ENCODE peak calls at places on chromosomes 5 and 9, in four cellular contexts. One of them, this sample, is unnamed.

GRCh38 chr5:168425997-168426863 is 60.0 kb upstream of the RARS1 start:
- DNase-seq in fibroblast of villous mesenchyme: no peak
- DNase-seq in left ventricle myocardium inferior: no peak
- DNase-seq in HEK293T: no peak
- DNase-seq in this sample: no peak

GRCh38 chr5:17135050-17135449 is 82.4 kb upstream of the BASP1 start:
- DNase-seq in HEK293T: no peak
- DNase-seq in left ventricle myocardium inferior: no peak
- DNase-seq in fibroblast of villous mesenchyme: no peak
- DNase-seq in this sample: no peak

GRCh38 chr9:90124961-90125360 is 517.7 kb downstream of the DIRAS2 start:
- DNase-seq in HEK293T: no peak
- DNase-seq in fibroblast of villous mesenchyme: peak
- DNase-seq in left ventricle myocardium inferior: no peak
- DNase-seq in this sample: no peak

GRCh38 chr5:21649969-21650368 is 1203.2 kb downstream of the CDH12 start:
- DNase-seq in HEK293T: no peak
- DNase-seq in left ventricle myocardium inferior: no peak
- DNase-seq in fibroblast of villous mesenchyme: no peak
- DNase-seq in this sample: no peak

GRCh38 chr9:69254223-69254622 is 70.8 kb upstream of the ENTREP1 start:
- DNase-seq in fibroblast of villous mesenchyme: no peak
- DNase-seq in HEK293T: no peak
- DNase-seq in left ventricle myocardium inferior: no peak
- DNase-seq in this sample: no peak

GRCh38 chr5:181186902-181187499 is 18.0 kb downstream of the TRIM7 start:
- DNase-seq in HEK293T: no peak
- DNase-seq in left ventricle myocardium inferior: no peak
- DNase-seq in fibroblast of villous mesenchyme: no peak
- DNase-seq in this sample: no peak

GRCh38 chr5:3118321-3118720 is 366.8 kb upstream of the IRX2 start:
- DNase-seq in fibroblast of villous mesenchyme: no peak
- DNase-seq in HEK293T: no peak
- DNase-seq in left ventricle myocardium inferior: no peak
- DNase-seq in this sample: no peak

GRCh38 chr5:1410156-1411014 is 34.9 kb downstream of the SLC6A3 start:
- DNase-seq in HEK293T: no peak
- DNase-seq in fibroblast of villous mesenchyme: no peak
- DNase-seq in left ventricle myocardium inferior: peak
- DNase-seq in this sample: no peak

GRCh38 chr5:83095973-83096539 is 18.7 kb downstream of the XRCC4 start:
- DNase-seq in HEK293T: no peak
- DNase-seq in fibroblast of villous mesenchyme: peak
- DNase-seq in left ventricle myocardium inferior: no peak
- DNase-seq in this sample: no peak

GRCh38 chr9:11702529-11702928 is 990.7 kb upstream of the TYRP1 start:
- DNase-seq in HEK293T: no peak
- DNase-seq in left ventricle myocardium inferior: no peak
- DNase-seq in fibroblast of villous mesenchyme: no peak
- DNase-seq in this sample: no peak

GRCh38 chr5:158382473-158382872 is 523.5 kb upstream of the CLINT1 start:
- DNase-seq in fibroblast of villous mesenchyme: peak
- DNase-seq in left ventricle myocardium inferior: peak
- DNase-seq in HEK293T: peak
- DNase-seq in this sample: peak

GRCh38 chr5:159047081-159047480 is 52.6 kb downstream of the EBF1 start:
- DNase-seq in left ventricle myocardium inferior: no peak
- DNase-seq in HEK293T: no peak
- DNase-seq in fibroblast of villous mesenchyme: no peak
- DNase-seq in this sample: no peak

GRCh38 chr5:147735621-147736125 is 46.9 kb downstream of the JAKMIP2 start:
- DNase-seq in fibroblast of villous mesenchyme: no peak
- DNase-seq in HEK293T: no peak
- DNase-seq in left ventricle myocardium inferior: no peak
- DNase-seq in this sample: no peak

GRCh38 chr9:112241491-112241890 is 66.4 kb upstream of the SUSD1 start:
- DNase-seq in fibroblast of villous mesenchyme: peak
- DNase-seq in HEK293T: no peak
- DNase-seq in left ventricle myocardium inferior: no peak
- DNase-seq in this sample: no peak

GRCh38 chr5:39912880-39913279 is 488.1 kb upstream of the DAB2 start:
- DNase-seq in fibroblast of villous mesenchyme: no peak
- DNase-seq in HEK293T: no peak
- DNase-seq in left ventricle myocardium inferior: no peak
- DNase-seq in this sample: no peak

GRCh38 chr9:78115073-78115472 is 83.5 kb upstream of the GNAQ start:
- DNase-seq in fibroblast of villous mesenchyme: no peak
- DNase-seq in HEK293T: peak
- DNase-seq in left ventricle myocardium inferior: no peak
- DNase-seq in this sample: no peak

GRCh38 chr9:12554636-12555035 is 138.5 kb upstream of the TYRP1 start:
- DNase-seq in left ventricle myocardium inferior: no peak
- DNase-seq in fibroblast of villous mesenchyme: peak
- DNase-seq in HEK293T: no peak
- DNase-seq in this sample: no peak

GRCh38 chr9:121282309-121283071 is 14.5 kb downstream of the GSN start:
- DNase-seq in fibroblast of villous mesenchyme: peak
- DNase-seq in HEK293T: no peak
- DNase-seq in left ventricle myocardium inferior: peak
- DNase-seq in this sample: peak

GRCh38 chr5:132325691-132326090 is 31.5 kb downstream of the SLC22A4 start:
- DNase-seq in fibroblast of villous mesenchyme: no peak
- DNase-seq in HEK293T: no peak
- DNase-seq in left ventricle myocardium inferior: no peak
- DNase-seq in this sample: no peak

GRCh38 chr5:135141303-135142268 is 107.6 kb upstream of the PITX1 start:
- DNase-seq in left ventricle myocardium inferior: no peak
- DNase-seq in HEK293T: no peak
- DNase-seq in fibroblast of villous mesenchyme: no peak
- DNase-seq in this sample: no peak

GRCh38 chr9:23635276-23635675 is 190.8 kb downstream of the ELAVL2 start:
- DNase-seq in fibroblast of villous mesenchyme: no peak
- DNase-seq in HEK293T: no peak
- DNase-seq in left ventricle myocardium inferior: no peak
- DNase-seq in this sample: no peak

GRCh38 chr5:150168864-150169263 is 2.3 kb downstream of the CDX1 start:
- DNase-seq in fibroblast of villous mesenchyme: no peak
- DNase-seq in left ventricle myocardium inferior: no peak
- DNase-seq in HEK293T: no peak
- DNase-seq in this sample: no peak

GRCh38 chr5:142179776-142180387 is 71.3 kb downstream of the NDFIP1 start:
- DNase-seq in HEK293T: no peak
- DNase-seq in fibroblast of villous mesenchyme: no peak
- DNase-seq in left ventricle myocardium inferior: no peak
- DNase-seq in this sample: no peak

GRCh38 chr5:121795511-121795910 is 56.2 kb upstream of the FTMT start:
- DNase-seq in left ventricle myocardium inferior: no peak
- DNase-seq in HEK293T: no peak
- DNase-seq in fibroblast of villous mesenchyme: no peak
- DNase-seq in this sample: no peak

GRCh38 chr9:137828527-137829259 is 48.9 kb upstream of the CACNA1B start:
- DNase-seq in fibroblast of villous mesenchyme: peak
- DNase-seq in HEK293T: peak
- DNase-seq in left ventricle myocardium inferior: no peak
- DNase-seq in this sample: no peak